ENCODE peak calls at places on chromosomes 12 and 14, in nine cellular contexts. Y is stimulated activated CD4-positive, alpha-beta T cell treated with anti-CD3 and anti-CD28 coated beads, Interleukin-15, amount 100 ng/mL, for 24 hours; C is NCI-H146; F is activated B cell treated with CpG ODN at 0.5 μM for 24 hours; E is endodermal cell; A is substantia nigra; W is HCT116; Z is AG09319; V is Calu3. N is an unnamed sample.

GRCh38 chr12:115920395-115921183 is 356.9 kb downstream of the MED13L start:
- DNase-seq in Y (no peak), C (no peak), F (no peak), E (no peak), A (no peak), W (no peak), Z (no peak), V (no peak), N (no peak)

GRCh38 chr14:104280902-104281767 is 142.7 kb downstream of the KIF26A start:
- DNase-seq in Y (no peak), C (no peak), F (peak; percentile 2), E (peak; percentile 49), A (no peak), W (no peak), Z (no peak), V (no peak), N (peak; percentile 10)

GRCh38 chr12:20367731-20368652 is at the start of gene PDE3A:
- DNase-seq in Y (no peak), C (peak; percentile 10), F (no peak), E (peak; percentile 94), A (no peak), W (peak; percentile 39), Z (no peak), V (peak; percentile 76), N (peak; percentile 40)

GRCh38 chr12:122681814-122682213 is 21.3 kb downstream of the HCAR2 start:
- DNase-seq in Y (no peak), C (no peak), F (no peak), E (no peak), A (no peak), W (no peak), Z (peak; percentile 38), V (no peak), N (no peak)

GRCh38 chr12:67355428-67356385 is 86.5 kb downstream of the CAND1 start:
- DNase-seq in Y (no peak), C (peak; percentile 70), F (no peak), E (peak; percentile 51), A (no peak), W (peak; percentile 34), Z (peak; percentile 31), V (peak; percentile 11), N (peak; percentile 17)

GRCh38 chr12:45282411-45282810 is 66.5 kb downstream of the ANO6 start:
- DNase-seq in Y (no peak), C (no peak), F (no peak), E (no peak), A (no peak), W (no peak), Z (no peak), V (no peak), N (no peak)

GRCh38 chr14:75267141-75267601 is 11.5 kb upstream of the FOS start:
- DNase-seq in Y (no peak), C (no peak), F (no peak), E (no peak), A (no peak), W (no peak), Z (no peak), V (no peak), N (no peak)

GRCh38 chr12:54140958-54141388 is 47.8 kb downstream of the SMUG1 start:
- DNase-seq in Y (no peak), C (no peak), F (no peak), E (peak; percentile 83), A (no peak), W (no peak), Z (no peak), V (no peak), N (no peak)

GRCh38 chr14:48250575-48250974 is 575.2 kb upstream of the MDGA2 start:
- DNase-seq in Y (no peak), C (no peak), F (no peak), E (no peak), A (no peak), W (no peak), Z (no peak), V (no peak), N (no peak)

GRCh38 chr12:115506822-115507629 is 770.5 kb downstream of the MED13L start:
- DNase-seq in Y (no peak), C (no peak), F (no peak), E (peak; percentile 82), A (no peak), W (no peak), Z (no peak), V (no peak), N (no peak)

GRCh38 chr14:53696217-53696965 is 260.2 kb downstream of the BMP4 start:
- DNase-seq in Y (no peak), C (no peak), F (no peak), E (no peak), A (no peak), W (no peak), Z (no peak), V (no peak), N (no peak)

GRCh38 chr14:104866451-104867370 is 1.6 kb downstream of the CEP170B start:
- DNase-seq in Y (no peak), C (no peak), F (no peak), E (no peak), A (no peak), W (no peak), Z (no peak), V (no peak), N (no peak)

GRCh38 chr14:22071001-22071400 is 397.4 kb upstream of the OR4E1 start:
- DNase-seq in Y (peak; percentile 53), C (no peak), F (peak; percentile 46), E (no peak), A (no peak), W (no peak), Z (no peak), V (no peak), N (no peak)

GRCh38 chr12:93777249-93777648 is 100.1 kb downstream of the CRADD start:
- DNase-seq in Y (no peak), C (no peak), F (no peak), E (no peak), A (no peak), W (no peak), Z (no peak), V (no peak), N (no peak)

GRCh38 chr12:30531731-30532678 is 163.7 kb downstream of the IPO8 start:
- DNase-seq in Y (no peak), C (no peak), F (no peak), E (no peak), A (no peak), W (no peak), Z (no peak), V (no peak), N (no peak)

GRCh38 chr12:26125451-26126339 is 858 bp upstream of the BHLHE41 start:
- DNase-seq in Y (peak; percentile 67), C (peak; percentile 66), F (peak; percentile 69), E (peak; percentile 94), A (peak; percentile 45), W (peak; percentile 69), Z (peak; percentile 24), V (peak; percentile 85), N (peak; percentile 74)

GRCh38 chr14:66174453-66174891 is 311.7 kb upstream of the CCDC196 start:
- DNase-seq in Y (no peak), C (peak; percentile 7), F (no peak), E (no peak), A (no peak), W (no peak), Z (no peak), V (no peak), N (no peak)

GRCh38 chr12:14408208-14408607 is 42.7 kb downstream of the ATF7IP start:
- DNase-seq in Y (no peak), C (no peak), F (no peak), E (no peak), A (no peak), W (no peak), Z (no peak), V (no peak), N (no peak)

GRCh38 chr12:34398706-34399630 is 376.7 kb downstream of the ALG10 start:
- DNase-seq in Y (peak; percentile 0), C (no peak), F (peak; percentile 7), E (peak; percentile 22), A (no peak), W (no peak), Z (no peak), V (no peak), N (peak; percentile 13)

GRCh38 chr12:93573552-93574223 is 1.2 kb downstream of the SOCS2 start:
- DNase-seq in Y (peak; percentile 42), C (no peak), F (no peak), E (peak; percentile 69), A (no peak), W (no peak), Z (no peak), V (no peak), N (no peak)

GRCh38 chr12:1551496-1551895 is 42.9 kb downstream of the FBXL14 start:
- DNase-seq in Y (no peak), C (no peak), F (no peak), E (no peak), A (no peak), W (no peak), Z (no peak), V (no peak), N (no peak)

GRCh38 chr14:96094656-96095055 is 55.5 kb downstream of the C14orf132 start:
- DNase-seq in Y (no peak), C (no peak), F (no peak), E (peak; percentile 29), A (no peak), W (no peak), Z (no peak), V (no peak), N (no peak)

GRCh38 chr12:99381992-99382391 is 265.6 kb upstream of the GARIN6 start:
- DNase-seq in Y (no peak), C (no peak), F (no peak), E (no peak), A (no peak), W (no peak), Z (no peak), V (no peak), N (peak; percentile 28)

GRCh38 chr12:112810235-112810917 is 18.8 kb downstream of the RPH3A start:
- DNase-seq in Y (no peak), C (no peak), F (no peak), E (peak; percentile 40), A (no peak), W (no peak), Z (no peak), V (no peak), N (no peak)

GRCh38 chr12:39723831-39724230 is 104.2 kb upstream of the ABCD2 start:
- DNase-seq in Y (no peak), C (no peak), F (no peak), E (peak; percentile 60), A (no peak), W (no peak), Z (no peak), V (no peak), N (no peak)

GRCh38 chr14:99546230-99546879 is 57.7 kb downstream of the CCDC85C start:
- DNase-seq in Y (no peak), C (no peak), F (no peak), E (peak; percentile 79), A (no peak), W (no peak), Z (no peak), V (no peak), N (no peak)

GRCh38 chr14:86790408-86791364 is 1202.3 kb downstream of the GALC start:
- DNase-seq in Y (no peak), C (no peak), F (no peak), E (peak; percentile 56), A (no peak), W (no peak), Z (no peak), V (no peak), N (no peak)

GRCh38 chr14:21133896-21134295 is 22.0 kb downstream of the OR5AU1 start:
- DNase-seq in Y (no peak), C (no peak), F (no peak), E (no peak), A (no peak), W (no peak), Z (no peak), V (no peak), N (no peak)

GRCh38 chr14:99857551-99857950 is 64.3 kb downstream of the EML1 start:
- DNase-seq in Y (no peak), C (no peak), F (no peak), E (no peak), A (no peak), W (no peak), Z (no peak), V (no peak), N (no peak)